ENCODE peak calls at places on chromosomes 4 and X, in four cellular contexts. One of them, this sample, is unnamed. For H3K4me1, the result is how much of the 10 kb centered on the place peaks cover.

GRCh38 chr4:184819786-184820185 is 6.0 kb downstream of the ACSL1 start:
- ATAC-seq in HCT116: no peak
- ATAC-seq in heart left ventricle: no peak
- ATAC-seq in body of pancreas: no peak
- ATAC-seq in this sample: peak

GRCh38 chrX:153226344-153227190 is 47.5 kb downstream of the MAGEA1 start:
- ATAC-seq in HCT116: peak
- ATAC-seq in heart left ventricle: no peak
- ATAC-seq in body of pancreas: no peak
- ATAC-seq in this sample: peak

GRCh38 chr4:140609548-140610425 is 41.0 kb upstream of the UCP1 start:
- ATAC-seq in HCT116: peak
- ATAC-seq in heart left ventricle: peak
- ATAC-seq in body of pancreas: peak
- ATAC-seq in this sample: peak

GRCh38 chrX:39418132-39418935 is 617.1 kb downstream of the MID1IP1 start:
- ATAC-seq in HCT116: no peak
- ATAC-seq in heart left ventricle: peak
- ATAC-seq in body of pancreas: no peak
- ATAC-seq in this sample: no peak

GRCh38 chrX:17014216-17014615 is 67.8 kb downstream of the REPS2 start:
- ATAC-seq in HCT116: no peak
- ATAC-seq in heart left ventricle: no peak
- ATAC-seq in body of pancreas: no peak
- ATAC-seq in this sample: no peak

GRCh38 chr4:48038666-48039065 is 22.1 kb downstream of the NIPAL1 start:
- ATAC-seq in HCT116: no peak
- ATAC-seq in heart left ventricle: no peak
- ATAC-seq in body of pancreas: no peak
- ATAC-seq in this sample: no peak

GRCh38 chrX:39777623-39778025 is 320.1 kb downstream of the BCOR start:
- ATAC-seq in HCT116: no peak
- ATAC-seq in heart left ventricle: no peak
- ATAC-seq in body of pancreas: no peak
- ATAC-seq in this sample: no peak

GRCh38 chr4:86946868-86947493 is 12.2 kb downstream of the AFF1 start:
- ATAC-seq in HCT116: no peak
- ATAC-seq in heart left ventricle: no peak
- ATAC-seq in body of pancreas: no peak
- ATAC-seq in this sample: no peak

GRCh38 chr4:165928601-165929000 is 55.6 kb downstream of the TLL1 start:
- ATAC-seq in HCT116: no peak
- ATAC-seq in heart left ventricle: no peak
- ATAC-seq in body of pancreas: no peak
- ATAC-seq in this sample: no peak

GRCh38 chrX:109839694-109840358 is 106.8 kb upstream of the ACSL4 start:
- ATAC-seq in HCT116: peak
- ATAC-seq in heart left ventricle: peak
- ATAC-seq in body of pancreas: no peak
- ATAC-seq in this sample: peak

GRCh38 chrX:124346064-124346876 is at the start of gene SH2D1A:
- ATAC-seq in HCT116: no peak
- ATAC-seq in heart left ventricle: no peak
- ATAC-seq in body of pancreas: no peak
- ATAC-seq in this sample: peak

GRCh38 chr4:1872918-1873269 is 1.7 kb downstream of the NSD2 start:
- ATAC-seq in HCT116: no peak
- ATAC-seq in heart left ventricle: no peak
- ATAC-seq in body of pancreas: no peak
- ATAC-seq in this sample: no peak

GRCh38 chrX:40062525-40063193 is 35.1 kb downstream of the BCOR start:
- ATAC-seq in HCT116: no peak
- ATAC-seq in heart left ventricle: no peak
- ATAC-seq in body of pancreas: no peak
- ATAC-seq in this sample: peak

GRCh38 chr4:77818077-77818666 is 996 bp downstream of the CNOT6L start:
- ATAC-seq in HCT116: peak
- ATAC-seq in heart left ventricle: peak
- ATAC-seq in body of pancreas: peak
- ATAC-seq in this sample: peak

GRCh38 chr4:32864713-32865351 is 2144.7 kb downstream of the PCDH7 start:
- ATAC-seq in HCT116: no peak
- ATAC-seq in heart left ventricle: no peak
- ATAC-seq in body of pancreas: no peak
- ATAC-seq in this sample: no peak

GRCh38 chr4:588351-588849 is 12.3 kb upstream of the TMEM271 start:
- ATAC-seq in HCT116: no peak
- ATAC-seq in heart left ventricle: no peak
- ATAC-seq in body of pancreas: no peak
- ATAC-seq in this sample: no peak

GRCh38 chrX:37378830-37379229 is 29.7 kb downstream of the PRRG1 start:
- ATAC-seq in HCT116: no peak
- ATAC-seq in heart left ventricle: no peak
- ATAC-seq in body of pancreas: no peak
- ATAC-seq in this sample: no peak

GRCh38 chr4:67087897-67088296 is 457.4 kb downstream of the CENPC start:
- ATAC-seq in HCT116: no peak
- ATAC-seq in heart left ventricle: no peak
- ATAC-seq in body of pancreas: no peak
- ATAC-seq in this sample: no peak

GRCh38 chr4:123606946-123607542 is 210.4 kb downstream of the SPRY1 start:
- ATAC-seq in HCT116: no peak
- ATAC-seq in heart left ventricle: peak
- ATAC-seq in body of pancreas: no peak
- ATAC-seq in this sample: no peak

GRCh38 chrX:2767631-2768455 is 16.0 kb downstream of the XG start:
- ATAC-seq in HCT116: peak
- ATAC-seq in heart left ventricle: peak
- ATAC-seq in body of pancreas: no peak
- ATAC-seq in this sample: peak

GRCh38 chr4:156374069-156374468 is 420.4 kb upstream of the CTSO start:
- ATAC-seq in HCT116: no peak
- ATAC-seq in heart left ventricle: no peak
- ATAC-seq in body of pancreas: no peak
- ATAC-seq in this sample: no peak

GRCh38 chr4:56289934-56290333 is 97.4 kb downstream of the AASDH start:
- ATAC-seq in HCT116: no peak
- ATAC-seq in heart left ventricle: peak
- ATAC-seq in body of pancreas: no peak
- ATAC-seq in this sample: no peak

GRCh38 chr4:185740471-185740873 is 71.5 kb downstream of the SORBS2 start:
- ATAC-seq in HCT116: no peak
- ATAC-seq in heart left ventricle: no peak
- ATAC-seq in body of pancreas: no peak
- ATAC-seq in this sample: no peak

GRCh38 chr4:16418814-16419213 is 192.5 kb upstream of the TAPT1 start:
- ATAC-seq in HCT116: no peak
- ATAC-seq in heart left ventricle: peak
- ATAC-seq in body of pancreas: peak
- ATAC-seq in this sample: no peak

GRCh38 chr4:182764137-182764536 is 153.0 kb downstream of the DCTD start:
- ATAC-seq in HCT116: no peak
- ATAC-seq in heart left ventricle: no peak
- ATAC-seq in body of pancreas: no peak
- ATAC-seq in this sample: no peak

GRCh38 chr4:92501456-92501855 is 197.7 kb downstream of the GRID2 start:
- ATAC-seq in HCT116: no peak
- ATAC-seq in heart left ventricle: no peak
- ATAC-seq in body of pancreas: no peak
- ATAC-seq in this sample: no peak

GRCh38 chr4:184281231-184282139 is 63.8 kb upstream of the ENPP6 start:
- ATAC-seq in HCT116: no peak
- ATAC-seq in heart left ventricle: no peak
- ATAC-seq in body of pancreas: no peak
- ATAC-seq in this sample: no peak

GRCh38 chr4:15691346-15692140 is 9.9 kb downstream of the FAM200B start:
- ATAC-seq in HCT116: no peak
- ATAC-seq in heart left ventricle: peak
- ATAC-seq in body of pancreas: no peak
- ATAC-seq in this sample: no peak

GRCh38 chrX:152844256-152844655 is 13.4 kb downstream of the NSDHL start:
- ATAC-seq in HCT116: no peak
- ATAC-seq in heart left ventricle: peak
- ATAC-seq in body of pancreas: no peak
- ATAC-seq in this sample: no peak

GRCh38 chr4:112288455-112288854 is 2.8 kb upstream of the TIFA start:
- ATAC-seq in HCT116: no peak
- ATAC-seq in heart left ventricle: no peak
- ATAC-seq in body of pancreas: no peak
- ATAC-seq in this sample: no peak

GRCh38 chr4:2794707-2795557 is 2.0 kb downstream of the SH3BP2 start:
- ATAC-seq in HCT116: no peak
- ATAC-seq in heart left ventricle: peak
- ATAC-seq in body of pancreas: no peak
- ATAC-seq in this sample: no peak

GRCh38 chr4:159169414-159169813 is 66.5 kb downstream of the RAPGEF2 start:
- ATAC-seq in HCT116: no peak
- ATAC-seq in heart left ventricle: no peak
- ATAC-seq in body of pancreas: no peak
- ATAC-seq in this sample: no peak

GRCh38 chr4:65623509-65623908 is 46.8 kb downstream of the EPHA5 start:
- ATAC-seq in HCT116: no peak
- ATAC-seq in heart left ventricle: no peak
- ATAC-seq in body of pancreas: no peak
- ATAC-seq in this sample: no peak

GRCh38 chr4:2806392-2807355 is 13.8 kb downstream of the SH3BP2 start:
- ATAC-seq in HCT116: no peak
- ATAC-seq in heart left ventricle: peak
- ATAC-seq in body of pancreas: peak
- ATAC-seq in this sample: peak

GRCh38 chrX:134546187-134546586 is 86.2 kb downstream of the HPRT1 start:
- ATAC-seq in HCT116: no peak
- ATAC-seq in heart left ventricle: no peak
- ATAC-seq in body of pancreas: no peak
- ATAC-seq in this sample: no peak
- H3K4me1 ChIP-seq in HCT116: under half
- H3K4me1 ChIP-seq in heart left ventricle: under half
- H3K4me1 ChIP-seq in body of pancreas: under half
- H3K4me1 ChIP-seq in this sample: under half

DNA sequence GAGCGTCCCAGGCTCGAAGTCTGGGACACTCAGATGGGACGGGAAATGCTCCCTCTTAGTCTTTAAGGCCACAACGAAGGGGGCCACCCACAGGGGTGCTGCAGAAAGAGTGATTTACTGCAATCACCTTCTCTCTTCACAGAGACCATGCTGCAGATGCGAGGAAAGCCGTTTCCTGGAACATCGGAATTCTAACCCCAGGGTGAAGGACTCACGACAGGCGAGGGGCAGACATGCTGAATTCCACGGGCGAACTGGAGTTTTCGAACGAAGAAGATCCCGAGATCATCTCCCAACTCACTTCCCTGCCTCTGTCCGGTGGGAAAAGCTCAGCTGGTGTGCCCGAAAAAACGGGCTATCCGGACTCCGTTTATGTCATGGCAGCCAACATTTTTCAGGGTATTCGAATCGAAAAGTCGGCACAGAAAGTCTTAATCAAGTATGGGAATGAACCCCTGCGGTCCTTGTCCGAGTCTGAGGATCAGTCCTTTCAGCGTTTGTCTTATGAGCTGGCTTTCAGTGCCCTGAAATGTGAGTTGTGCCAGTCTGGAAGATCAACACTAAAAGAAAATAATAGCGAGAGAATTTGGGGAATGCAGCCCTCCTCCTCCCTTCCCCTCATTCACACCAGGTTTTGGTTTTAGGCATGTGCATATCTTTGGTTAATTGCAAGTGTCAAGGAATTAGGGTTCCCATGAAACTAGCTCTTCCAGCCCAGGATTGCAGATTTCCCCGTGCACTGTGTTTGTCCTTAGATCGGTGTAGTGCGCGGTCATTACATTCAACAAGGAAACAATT is 905 bp downstream of the NSUN7 start:
- ATAC-seq in HCT116: no peak
- ATAC-seq in heart left ventricle: no peak
- ATAC-seq in body of pancreas: peak
- ATAC-seq in this sample: no peak
- TF ChIP-seq POLR2A in HCT116: no peak
- TF ChIP-seq POLR2A in heart left ventricle: no peak
- TF ChIP-seq POLR2A in body of pancreas: peak
- TF ChIP-seq POLR2A in this sample: no peak

DNA sequence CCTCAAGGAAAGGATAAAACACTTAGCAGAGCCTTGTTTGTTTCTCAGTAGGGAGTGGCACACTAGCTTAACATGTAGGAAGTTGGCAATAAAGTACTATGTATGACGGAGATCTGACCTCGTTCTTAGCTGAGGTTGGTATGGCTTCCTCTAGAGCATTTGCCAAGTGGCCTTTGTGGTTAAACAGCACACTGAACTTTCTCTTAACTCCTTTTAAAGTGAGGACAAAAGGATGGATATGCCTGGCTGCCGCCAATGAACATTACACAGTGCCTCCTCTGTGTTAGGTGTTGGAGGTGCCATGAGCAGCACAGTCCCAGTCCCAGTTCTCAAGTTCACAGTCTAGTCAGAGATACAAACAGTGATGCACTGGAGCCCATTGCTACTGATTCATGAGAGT is 54.4 kb downstream of the VGLL1 start:
- ATAC-seq in HCT116: no peak
- ATAC-seq in heart left ventricle: no peak
- ATAC-seq in body of pancreas: no peak
- ATAC-seq in this sample: no peak
- H3K4me1 ChIP-seq in HCT116: under half
- H3K4me1 ChIP-seq in heart left ventricle: under half
- H3K4me1 ChIP-seq in body of pancreas: under half
- H3K4me1 ChIP-seq in this sample: under half

DNA sequence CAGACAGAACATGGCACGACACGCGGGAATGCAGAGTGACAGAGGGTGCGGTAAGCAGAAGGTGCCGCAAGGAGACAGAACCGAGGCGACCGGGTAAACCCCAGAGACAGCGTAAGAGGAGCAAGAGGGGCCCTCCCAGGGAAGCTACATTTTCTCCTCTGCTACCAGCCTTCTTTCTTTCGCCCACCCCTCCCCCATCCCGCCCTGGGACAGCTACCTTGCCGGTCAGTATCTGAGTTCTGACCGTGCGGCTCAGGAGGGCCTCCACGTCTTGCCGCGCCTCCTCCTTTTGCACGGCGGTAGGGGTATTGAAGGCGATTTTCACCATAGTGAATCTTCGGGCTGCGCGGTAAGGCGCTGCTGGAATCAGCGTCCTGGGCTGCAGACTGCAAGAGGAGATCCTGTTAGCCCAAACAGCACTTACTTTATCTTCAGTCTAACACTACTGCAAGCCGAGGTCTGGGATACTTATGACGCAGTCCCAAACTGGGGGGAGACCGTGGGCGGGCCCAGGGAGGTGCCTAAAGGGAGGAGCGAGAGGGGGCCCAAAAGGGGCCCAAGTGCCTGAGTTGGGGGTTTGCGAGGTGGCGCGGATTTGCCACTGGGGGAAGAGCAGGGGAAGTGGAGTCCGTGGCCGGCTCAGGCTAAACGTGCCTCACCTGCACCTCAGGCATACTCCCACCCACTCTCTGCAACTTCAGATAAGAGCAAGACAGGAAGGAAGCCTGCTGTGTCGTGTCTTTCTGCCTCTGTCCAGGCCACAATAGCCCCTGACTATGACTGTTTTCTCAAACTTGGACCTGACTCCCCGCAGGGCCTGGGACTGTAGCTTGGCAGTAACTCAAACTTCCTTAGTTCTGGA is at the start of gene ITM2A:
- ATAC-seq in HCT116: no peak
- ATAC-seq in heart left ventricle: peak
- ATAC-seq in body of pancreas: peak
- ATAC-seq in this sample: peak
- TF ChIP-seq POLR2A in HCT116: no peak
- TF ChIP-seq POLR2A in heart left ventricle: peak
- TF ChIP-seq POLR2A in body of pancreas: no peak
- TF ChIP-seq POLR2A in this sample: peak

This sample was measured in gastroesophageal sphincter.